ENCODE peak calls at places on chromosomes 12 and 14, in four cellular contexts. V is endothelial cell of umbilical vein, U is K562, C is IMR-90. R is an unnamed sample. For H3K9me1, the result is how much of the 10 kb centered on the place peaks cover.

GRCh38 chr12:98572010-98572409 is 21.5 kb upstream of the SLC25A3 start:
- DNase-seq in V (no peak), U (peak), C (no peak), R (no peak)

GRCh38 chr12:92596388-92596787 is 106.4 kb upstream of the PLEKHG7 start:
- DNase-seq in V (no peak), U (no peak), C (peak), R (no peak)

GRCh38 chr12:98754095-98754494 is 109.0 kb downstream of the APAF1 start:
- DNase-seq in V (no peak), U (peak), C (peak), R (no peak)

GRCh38 chr14:65296402-65296801 is 116.1 kb upstream of the FUT8 start:
- DNase-seq in V (peak), U (no peak), C (peak), R (no peak)

GRCh38 chr14:90785474-90785873 is 30.8 kb downstream of the TTC7B start:
- DNase-seq in V (peak), U (no peak), C (no peak), R (no peak)

GRCh38 chr12:15732341-15733061 is 56.7 kb downstream of the EPS8 start:
- DNase-seq in V (no peak), U (no peak), C (no peak), R (no peak)

GRCh38 chr12:52534482-52534881 is 14.3 kb upstream of the KRT5 start:
- DNase-seq in V (no peak), U (no peak), C (no peak), R (no peak)

GRCh38 chr12:442235-442884 is 17.4 kb upstream of the B4GALNT3 start:
- DNase-seq in V (peak), U (peak), C (peak), R (peak)

GRCh38 chr14:78154827-78155226 is 15.3 kb upstream of the NRXN3 start:
- DNase-seq in V (no peak), U (peak), C (no peak), R (no peak)

GRCh38 chr14:99816217-99816616 is 23.0 kb downstream of the EML1 start:
- DNase-seq in V (no peak), U (no peak), C (no peak), R (no peak)

GRCh38 chr14:88422919-88423318 is 37.5 kb downstream of the SPATA7 start:
- DNase-seq in V (no peak), U (no peak), C (peak), R (peak)

GRCh38 chr14:36556811-36557433 is 25.5 kb downstream of the NKX2-8 start:
- DNase-seq in V (peak), U (peak), C (peak), R (no peak)

GRCh38 chr14:65258391-65258790 is 154.1 kb upstream of the FUT8 start:
- DNase-seq in V (peak), U (no peak), C (peak), R (no peak)

GRCh38 chr14:105149146-105149781 is 19.3 kb downstream of the JAG2 start:
- DNase-seq in V (no peak), U (no peak), C (no peak), R (no peak)

GRCh38 chr12:62957233-62957953 is 22.4 kb upstream of the PPM1H start:
- DNase-seq in V (no peak), U (peak), C (no peak), R (no peak)

GRCh38 chr14:66380143-66380542 is 106.0 kb upstream of the CCDC196 start:
- DNase-seq in V (peak), U (no peak), C (no peak), R (no peak)

GRCh38 chr12:21911832-21912231 is 29.4 kb downstream of the ABCC9 start:
- DNase-seq in V (no peak), U (no peak), C (peak), R (no peak)

GRCh38 chr12:71469235-71469873 is 29.8 kb downstream of the LGR5 start:
- DNase-seq in V (no peak), U (peak), C (peak), R (no peak)
- H3K9me1 ChIP-seq in V (under half), U (under half), C (under half), R (under half)

DNA sequence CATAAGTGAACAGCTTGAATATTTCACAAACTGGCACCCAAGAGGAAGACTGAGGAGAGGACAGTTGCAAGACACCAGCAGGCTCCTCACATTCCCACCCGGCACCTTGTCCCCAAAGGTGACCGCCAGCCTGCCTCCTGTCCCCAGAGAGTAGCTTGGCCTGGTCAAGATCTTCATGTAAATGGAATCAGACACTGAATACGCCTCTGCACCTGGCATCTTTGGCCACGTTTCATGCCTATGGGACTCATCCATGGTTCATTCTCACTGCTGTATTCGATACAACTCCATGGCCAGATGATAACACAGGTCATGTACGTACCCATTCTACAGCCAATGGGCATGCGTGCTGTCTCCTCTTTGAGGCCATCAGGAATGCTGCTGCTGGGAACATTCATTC is 60.8 kb downstream of the ITPK1 start:
- DNase-seq in V (no peak), U (no peak), C (no peak), R (no peak)
- H2AFZ ChIP-seq in V (no peak), U (no peak), C (peak), R (no peak)

GRCh38 chr14:38887696-38888095 is 215.3 kb downstream of the SEC23A start:
- DNase-seq in V (no peak), U (no peak), C (no peak), R (no peak)
- H3K9me1 ChIP-seq in V (under half), U (under half), C (under half), R (under half)

GRCh38 chr12:117159674-117160073 is 30.6 kb downstream of the FBXO21 start:
- DNase-seq in V (no peak), U (no peak), C (no peak), R (no peak)

GRCh38 chr12:117165342-117165741 is 24.9 kb downstream of the FBXO21 start:
- DNase-seq in V (no peak), U (no peak), C (no peak), R (no peak)

GRCh38 chr12:117161460-117162166 is 28.7 kb downstream of the FBXO21 start:
- DNase-seq in V (no peak), U (no peak), C (no peak), R (no peak)

GRCh38 chr12:117162649-117163048 is 27.6 kb downstream of the FBXO21 start:
- DNase-seq in V (no peak), U (no peak), C (no peak), R (no peak)

DNA sequence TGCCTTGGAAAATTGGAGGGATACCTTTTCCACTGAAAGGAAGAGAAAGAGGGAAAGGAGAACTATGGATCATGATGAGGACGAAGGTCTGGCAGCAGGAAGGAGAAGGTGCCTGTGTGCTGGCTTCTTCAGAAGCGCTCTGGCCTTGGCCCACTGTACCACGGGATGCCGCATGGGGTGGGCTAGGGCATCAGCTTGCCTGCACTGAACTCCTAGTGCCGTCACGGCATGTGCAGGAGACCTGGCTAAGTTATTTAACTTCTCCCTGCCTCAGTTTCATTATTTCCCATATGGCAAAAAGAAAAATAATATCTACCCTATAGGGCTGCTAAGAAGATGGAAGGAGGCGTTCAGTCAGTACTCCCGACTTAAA is 28.1 kb downstream of the FBXO21 start:
- DNase-seq in V (no peak), U (no peak), C (no peak), R (no peak)
- H2AFZ ChIP-seq in V (no peak), U (no peak), C (peak), R (no peak)

GRCh38 chr14:54489731-54490447 is 1.1 kb upstream of the GMFB start:
- DNase-seq in V (no peak), U (peak), C (no peak), R (no peak)
- H3K9me1 ChIP-seq in V (under half), U (under half), C (under half), R (under half)

R was measured in keratinocyte.